ENCODE peak calls at places on chromosome 19, in ten cellular contexts. D is brain microvascular endothelial cell, A is Caco-2, G is activated B cell treated with CpG ODN at 0.5 μM for 24 hours, W is astrocyte, V is dorsolateral prefrontal cortex, J is PC-3, I is left ventricle myocardium inferior, O is tibial nerve, T is endothelial cell. X is an unnamed sample.

GRCh38 chr19:6674868-6675305 is 4.9 kb upstream of the TNFSF14 start:
- DNase-seq in D (peak; percentile 49), A (no peak), G (peak; percentile 50), W (peak; percentile 70), V (peak; percentile 30), J (peak; percentile 87), I (peak; percentile 50), O (no peak), T (no peak), X (peak; percentile 65)

GRCh38 chr19:50803633-50804419 is 13.6 kb downstream of the ACP4 start:
- DNase-seq in D (no peak), A (no peak), G (no peak), W (no peak), V (no peak), J (peak; percentile 33), I (no peak), O (no peak), T (peak; percentile 40), X (no peak)

GRCh38 chr19:45638930-45639729 is at the start of gene EML2:
- DNase-seq in D (no peak), A (peak; percentile 78), G (peak; percentile 67), W (peak; percentile 14), V (no peak), J (peak; percentile 36), I (peak; percentile 56), O (no peak), T (peak; percentile 22), X (peak; percentile 37)

GRCh38 chr19:38303517-38304351 is at the start of gene C19orf33:
- DNase-seq in D (no peak), A (peak; percentile 70), G (no peak), W (peak; percentile 22), V (no peak), J (peak; percentile 88), I (peak; percentile 32), O (no peak), T (no peak), X (peak; percentile 94)

GRCh38 chr19:50413531-50413930 is 5.2 kb upstream of the SPIB start:
- DNase-seq in D (no peak), A (no peak), G (no peak), W (no peak), V (no peak), J (no peak), I (no peak), O (no peak), T (no peak), X (no peak)

GRCh38 chr19:15170345-15170744 is 30.4 kb downstream of the NOTCH3 start:
- DNase-seq in D (no peak), A (no peak), G (no peak), W (no peak), V (no peak), J (no peak), I (no peak), O (no peak), T (no peak), X (no peak)

GRCh38 chr19:33194884-33195710 is 967 bp downstream of the LRP3 start:
- DNase-seq in D (no peak), A (peak; percentile 43), G (no peak), W (no peak), V (no peak), J (peak; percentile 13), I (no peak), O (no peak), T (peak; percentile 41), X (no peak)

GRCh38 chr19:51565583-51565982 is 5.5 kb upstream of the ZNF175 start:
- DNase-seq in D (no peak), A (no peak), G (no peak), W (no peak), V (no peak), J (no peak), I (no peak), O (no peak), T (no peak), X (no peak)

GRCh38 chr19:4082172-4082571 is 15.5 kb upstream of the ZBTB7A start:
- DNase-seq in D (no peak), A (no peak), G (no peak), W (no peak), V (no peak), J (no peak), I (no peak), O (no peak), T (no peak), X (no peak)

GRCh38 chr19:32630338-32630737 is 44.6 kb downstream of the ANKRD27 start:
- DNase-seq in D (no peak), A (no peak), G (no peak), W (no peak), V (no peak), J (no peak), I (no peak), O (no peak), T (no peak), X (no peak)

GRCh38 chr19:39413269-39413902 is 917 bp downstream of the PLEKHG2 start:
- DNase-seq in D (no peak), A (peak; percentile 69), G (peak; percentile 48), W (no peak), V (no peak), J (no peak), I (peak; percentile 83), O (no peak), T (peak; percentile 70), X (no peak)

GRCh38 chr19:35743640-35744306 is 1.4 kb downstream of the U2AF1L4 start:
- DNase-seq in D (no peak), A (no peak), G (no peak), W (no peak), V (no peak), J (no peak), I (no peak), O (no peak), T (no peak), X (no peak)

GRCh38 chr19:364496-365287 is 20.1 kb upstream of the MIER2 start:
- DNase-seq in D (no peak), A (no peak), G (no peak), W (no peak), V (peak; percentile 39), J (no peak), I (no peak), O (no peak), T (no peak), X (no peak)

GRCh38 chr19:47032171-47032811 is 12.7 kb downstream of the NPAS1 start:
- DNase-seq in D (no peak), A (peak; percentile 88), G (peak; percentile 53), W (no peak), V (peak; percentile 70), J (peak; percentile 56), I (no peak), O (no peak), T (peak; percentile 64), X (peak; percentile 71)

GRCh38 chr19:35752746-35753350 is 4.0 kb downstream of the HSPB6 start:
- DNase-seq in D (no peak), A (no peak), G (no peak), W (no peak), V (no peak), J (no peak), I (no peak), O (no peak), T (no peak), X (no peak)

DNA sequence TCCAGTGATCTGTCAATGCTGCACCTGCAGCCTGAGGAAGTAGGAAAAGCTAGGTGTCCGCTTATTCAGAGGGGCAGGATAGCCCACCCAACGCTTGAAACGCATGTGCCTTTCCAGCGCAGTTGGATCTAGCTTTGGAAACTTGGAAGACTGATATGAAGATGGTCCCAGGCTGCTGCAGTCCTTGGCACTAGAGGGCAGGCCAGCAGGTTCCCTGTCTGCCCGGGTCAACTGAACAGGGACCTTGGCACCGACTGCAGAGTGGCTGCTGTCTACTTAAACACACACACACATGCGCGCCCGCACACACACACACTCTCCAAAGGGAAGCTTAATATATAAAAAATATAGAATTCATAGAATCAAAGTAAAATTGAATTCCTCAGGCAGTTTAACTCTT is 100.0 kb downstream of the TSHZ3 start:
- DNase-seq in D (no peak), A (no peak), G (no peak), W (no peak), V (no peak), J (no peak), I (no peak), O (no peak), T (no peak), X (no peak)
- TF ChIP-seq CTCF in D (peak; percentile 21), A (no peak), G (no peak), W (no peak), V (peak; percentile 15), J (no peak), I (peak; percentile 24), O (no peak), T (no peak), X (no peak)

GRCh38 chr19:2550431-2551171 is 74.7 kb downstream of the GADD45B start:
- DNase-seq in D (no peak), A (no peak), G (no peak), W (no peak), V (peak; percentile 69), J (no peak), I (peak; percentile 62), O (no peak), T (no peak), X (no peak)
- TF ChIP-seq CTCF in D (no peak), A (no peak), G (no peak), W (no peak), V (no peak), J (no peak), I (no peak), O (no peak), T (no peak), X (no peak)

GRCh38 chr19:5504115-5504514 is 48.9 kb downstream of the ZNRF4 start:
- DNase-seq in D (no peak), A (peak; percentile 16), G (no peak), W (no peak), V (no peak), J (peak; percentile 29), I (no peak), O (no peak), T (no peak), X (no peak)
- TF ChIP-seq CTCF in D (peak; percentile 38), A (peak; percentile 4), G (no peak), W (no peak), V (no peak), J (peak; percentile 61), I (no peak), O (no peak), T (no peak), X (no peak)

GRCh38 chr19:57830071-57830602 is at the start of gene ZNF587B:
- DNase-seq in D (peak; percentile 78), A (peak; percentile 79), G (no peak), W (peak; percentile 44), V (peak; percentile 75), J (peak; percentile 49), I (peak; percentile 82), O (no peak), T (peak; percentile 84), X (no peak)

GRCh38 chr19:57829316-57829715 is 783 bp upstream of the ZNF587B start:
- DNase-seq in D (peak; percentile 5), A (no peak), G (no peak), W (peak; percentile 41), V (no peak), J (no peak), I (no peak), O (no peak), T (no peak), X (no peak)

GRCh38 chr19:57820599-57820998 is 5.9 kb upstream of the ZNF552 start:
- DNase-seq in D (no peak), A (no peak), G (no peak), W (no peak), V (no peak), J (no peak), I (no peak), O (no peak), T (no peak), X (no peak)

DNA sequence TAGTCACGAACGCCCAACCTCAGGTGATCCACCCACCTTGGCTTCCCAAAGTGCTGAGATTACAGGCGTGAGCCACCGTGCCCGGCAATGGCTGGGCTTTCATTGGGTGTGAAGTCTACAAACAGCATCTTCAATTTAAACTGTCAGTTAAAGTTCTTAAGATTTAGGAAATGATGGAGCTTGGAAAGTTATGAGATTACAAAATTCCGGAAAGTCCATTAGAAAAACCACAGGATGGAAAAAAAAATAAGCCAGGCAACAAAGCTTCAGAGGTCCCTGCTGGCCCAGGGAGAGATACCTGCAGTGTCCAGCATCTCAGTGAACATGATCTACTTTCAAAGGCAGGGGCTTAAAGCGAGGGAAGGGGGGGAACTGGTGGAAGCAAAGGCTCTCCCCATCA is 4.6 kb upstream of the ZNF587B start:
- DNase-seq in D (no peak), A (no peak), G (no peak), W (no peak), V (no peak), J (no peak), I (no peak), O (no peak), T (no peak), X (no peak)
- TF ChIP-seq CTCF in D (no peak), A (no peak), G (no peak), W (no peak), V (no peak), J (no peak), I (no peak), O (no peak), T (no peak), X (no peak)